ENCODE peak calls at places on chromosomes 3 and 15, in seven cellular contexts. F, N, Y, K, J, E and R are unnamed samples.

GRCh38 chr3:13012228-13012691 is 61.0 kb downstream of the IQSEC1 start:
- DNase-seq in Y (peak; percentile 34), K (peak; percentile 67), F (no peak), E (no peak), J (peak; percentile 53), N (no peak), R (peak; percentile 78)

GRCh38 chr3:192121921-192122320 is 605.4 kb downstream of the FGF12 start:
- DNase-seq in K (no peak), N (no peak), Y (no peak), F (no peak), E (no peak), J (no peak), R (no peak)

GRCh38 chr3:36944012-36944640 is 728 bp downstream of the TRANK1 start:
- DNase-seq in Y (peak; percentile 22), E (no peak), K (peak; percentile 70), J (peak; percentile 37), F (peak; percentile 48), N (no peak), R (peak; percentile 39)

GRCh38 chr3:111627092-111627491 is 31.9 kb upstream of the ZBED2 start:
- DNase-seq in Y (no peak), F (no peak), E (no peak), J (no peak), N (no peak), K (peak; percentile 84), R (no peak)

GRCh38 chr3:15151166-15151565 is 52.2 kb upstream of the RBSN start:
- DNase-seq in E (no peak), J (no peak), Y (no peak), F (no peak), N (no peak), K (no peak), R (no peak)

GRCh38 chr15:99440551-99441426 is 125.0 kb upstream of the MEF2A start:
- DNase-seq in E (no peak), F (no peak), K (no peak), J (no peak), N (no peak), Y (no peak), R (no peak)

GRCh38 chr3:126277629-126278378 is 79.4 kb downstream of the KLF15 start:
- DNase-seq in F (peak; percentile 27), E (no peak), K (no peak), Y (no peak), J (no peak), N (no peak), R (no peak)

GRCh38 chr3:106717178-106717780 is 660.0 kb upstream of the CCDC54 start:
- DNase-seq in K (no peak), N (no peak), Y (no peak), J (no peak), F (no peak), E (no peak), R (no peak)

GRCh38 chr15:57740048-57740447 is 33.5 kb downstream of the POLR2M start:
- DNase-seq in N (no peak), Y (no peak), F (no peak), J (no peak), K (no peak), E (no peak), R (no peak)

GRCh38 chr15:67003586-67003985 is 61.8 kb upstream of the SMAD3 start:
- DNase-seq in E (no peak), N (no peak), J (no peak), Y (no peak), F (peak; percentile 57), K (peak; percentile 31), R (no peak)

GRCh38 chr3:8482960-8483665 is 18.5 kb upstream of the LMCD1 start:
- DNase-seq in N (no peak), K (peak; percentile 95), J (no peak), Y (no peak), E (peak; percentile 94), F (peak; percentile 97), R (no peak)

GRCh38 chr3:31248619-31248992 is 284.1 kb upstream of the STT3B start:
- DNase-seq in E (no peak), F (no peak), J (no peak), N (no peak), Y (no peak), K (no peak), R (no peak)

GRCh38 chr3:184209146-184209923 is 20.1 kb upstream of the VWA5B2 start:
- DNase-seq in K (no peak), N (no peak), Y (no peak), F (no peak), J (no peak), E (no peak), R (no peak)

GRCh38 chr15:92617197-92618037 is 38.2 kb downstream of the FAM174B start:
- DNase-seq in E (peak; percentile 72), J (no peak), F (peak; percentile 90), Y (no peak), K (peak; percentile 85), N (no peak), R (no peak)

GRCh38 chr3:27802849-27803248 is 80.7 kb upstream of the EOMES start:
- DNase-seq in K (no peak), J (no peak), F (no peak), Y (no peak), N (no peak), E (no peak), R (no peak)

GRCh38 chr3:21477896-21478295 is 273.1 kb downstream of the ZNF385D start:
- DNase-seq in N (no peak), Y (no peak), K (no peak), E (no peak), F (peak; percentile 15), J (no peak), R (no peak)

GRCh38 chr15:77446840-77447390 is 26.2 kb downstream of the HMG20A start:
- DNase-seq in F (no peak), E (no peak), K (no peak), J (no peak), N (no peak), Y (no peak), R (no peak)

GRCh38 chr15:74901612-74902063 is 5.0 kb downstream of the FAM219B start:
- DNase-seq in F (peak; percentile 55), J (peak; percentile 68), K (peak; percentile 67), Y (peak; percentile 58), E (no peak), N (peak; percentile 43), R (peak; percentile 64)

GRCh38 chr3:144259267-144259666 is 287.6 kb downstream of the DIPK2A start:
- DNase-seq in E (no peak), N (no peak), Y (no peak), F (no peak), K (peak; percentile 34), J (no peak), R (no peak)

GRCh38 chr15:74409225-74409624 is 24.5 kb downstream of the SEMA7A start:
- DNase-seq in F (no peak), J (no peak), Y (no peak), E (no peak), K (no peak), N (no peak), R (no peak)

GRCh38 chr3:129384594-129385323 is 43.7 kb downstream of the EFCAB12 start:
- DNase-seq in F (no peak), E (no peak), Y (no peak), N (no peak), J (no peak), K (no peak), R (no peak)

GRCh38 chr3:188255190-188255589 is 101.2 kb downstream of the LPP start:
- DNase-seq in E (no peak), J (no peak), Y (no peak), N (no peak), F (no peak), K (no peak), R (no peak)

GRCh38 chr3:42704136-42704841 is 1.7 kb upstream of the HHATL start:
- DNase-seq in J (no peak), N (no peak), E (no peak), Y (no peak), F (no peak), K (no peak), R (no peak)

GRCh38 chr3:42692667-42693529 is 7.6 kb downstream of the KLHL40 start:
- DNase-seq in E (no peak), K (no peak), J (no peak), Y (peak; percentile 0), N (no peak), F (no peak), R (no peak)